ENCODE peak calls at places on chromosomes 4 and X, in ten cellular contexts. One of them, this sample, is unnamed.

GRCh38 chr4:153950100-153950979 is 161.5 kb upstream of the SFRP2 start:
- DNase-seq in fibroblast of the aortic adventitia: no peak
- DNase-seq in NCI-H1105 treated with DMSO at 0.1 percent for 48 hours: no peak
- DNase-seq in RPMI7951: peak
- DNase-seq in NCI-H1694: no peak
- DNase-seq in CD8-positive, alpha-beta memory T cell: no peak
- DNase-seq in non-pigmented ciliary epithelial cell: no peak
- DNase-seq in anterior cingulate cortex: no peak
- DNase-seq in AG08396: no peak
- DNase-seq in small intestine: peak
- DNase-seq in this sample: no peak

GRCh38 chr4:57083107-57083506 is 27.1 kb downstream of the IGFBP7 start:
- DNase-seq in CD8-positive, alpha-beta memory T cell: no peak
- DNase-seq in anterior cingulate cortex: no peak
- DNase-seq in NCI-H1694: no peak
- DNase-seq in RPMI7951: no peak
- DNase-seq in small intestine: no peak
- DNase-seq in non-pigmented ciliary epithelial cell: no peak
- DNase-seq in NCI-H1105 treated with DMSO at 0.1 percent for 48 hours: no peak
- DNase-seq in fibroblast of the aortic adventitia: peak
- DNase-seq in AG08396: no peak
- DNase-seq in this sample: no peak

GRCh38 chrX:75303795-75304194 is 29.9 kb downstream of the UPRT start:
- DNase-seq in RPMI7951: peak
- DNase-seq in small intestine: no peak
- DNase-seq in CD8-positive, alpha-beta memory T cell: no peak
- DNase-seq in NCI-H1105 treated with DMSO at 0.1 percent for 48 hours: no peak
- DNase-seq in anterior cingulate cortex: no peak
- DNase-seq in NCI-H1694: no peak
- DNase-seq in AG08396: no peak
- DNase-seq in non-pigmented ciliary epithelial cell: no peak
- DNase-seq in fibroblast of the aortic adventitia: peak
- DNase-seq in this sample: peak

GRCh38 chr4:67091668-67092067 is 453.6 kb downstream of the CENPC start:
- DNase-seq in non-pigmented ciliary epithelial cell: no peak
- DNase-seq in RPMI7951: no peak
- DNase-seq in CD8-positive, alpha-beta memory T cell: no peak
- DNase-seq in small intestine: no peak
- DNase-seq in anterior cingulate cortex: no peak
- DNase-seq in NCI-H1694: no peak
- DNase-seq in AG08396: no peak
- DNase-seq in fibroblast of the aortic adventitia: no peak
- DNase-seq in NCI-H1105 treated with DMSO at 0.1 percent for 48 hours: no peak
- DNase-seq in this sample: no peak

GRCh38 chrX:40169193-40170086 is 71.7 kb upstream of the BCOR start:
- DNase-seq in NCI-H1694: peak
- DNase-seq in non-pigmented ciliary epithelial cell: peak
- DNase-seq in small intestine: peak
- DNase-seq in CD8-positive, alpha-beta memory T cell: peak
- DNase-seq in RPMI7951: peak
- DNase-seq in anterior cingulate cortex: no peak
- DNase-seq in AG08396: peak
- DNase-seq in NCI-H1105 treated with DMSO at 0.1 percent for 48 hours: no peak
- DNase-seq in fibroblast of the aortic adventitia: no peak
- DNase-seq in this sample: peak

GRCh38 chr4:110138546-110138945 is 59.9 kb downstream of the ELOVL6 start:
- DNase-seq in NCI-H1105 treated with DMSO at 0.1 percent for 48 hours: no peak
- DNase-seq in fibroblast of the aortic adventitia: no peak
- DNase-seq in anterior cingulate cortex: no peak
- DNase-seq in non-pigmented ciliary epithelial cell: no peak
- DNase-seq in small intestine: no peak
- DNase-seq in CD8-positive, alpha-beta memory T cell: no peak
- DNase-seq in RPMI7951: no peak
- DNase-seq in NCI-H1694: no peak
- DNase-seq in AG08396: no peak
- DNase-seq in this sample: no peak

GRCh38 chr4:13840573-13841185 is 213.2 kb upstream of the BOD1L1 start:
- DNase-seq in fibroblast of the aortic adventitia: no peak
- DNase-seq in small intestine: peak
- DNase-seq in non-pigmented ciliary epithelial cell: no peak
- DNase-seq in NCI-H1694: no peak
- DNase-seq in RPMI7951: no peak
- DNase-seq in CD8-positive, alpha-beta memory T cell: no peak
- DNase-seq in anterior cingulate cortex: no peak
- DNase-seq in AG08396: no peak
- DNase-seq in NCI-H1105 treated with DMSO at 0.1 percent for 48 hours: no peak
- DNase-seq in this sample: no peak

GRCh38 chr4:113574636-113575103 is 186.9 kb downstream of the CAMK2D start:
- DNase-seq in non-pigmented ciliary epithelial cell: peak
- DNase-seq in NCI-H1694: peak
- DNase-seq in fibroblast of the aortic adventitia: peak
- DNase-seq in CD8-positive, alpha-beta memory T cell: no peak
- DNase-seq in NCI-H1105 treated with DMSO at 0.1 percent for 48 hours: no peak
- DNase-seq in AG08396: no peak
- DNase-seq in RPMI7951: peak
- DNase-seq in small intestine: no peak
- DNase-seq in anterior cingulate cortex: no peak
- DNase-seq in this sample: peak

GRCh38 chrX:134163836-134164235 is 73.1 kb upstream of the CCDC160 start:
- DNase-seq in RPMI7951: no peak
- DNase-seq in small intestine: no peak
- DNase-seq in NCI-H1694: no peak
- DNase-seq in fibroblast of the aortic adventitia: no peak
- DNase-seq in CD8-positive, alpha-beta memory T cell: no peak
- DNase-seq in anterior cingulate cortex: no peak
- DNase-seq in NCI-H1105 treated with DMSO at 0.1 percent for 48 hours: no peak
- DNase-seq in non-pigmented ciliary epithelial cell: no peak
- DNase-seq in AG08396: no peak
- DNase-seq in this sample: no peak

GRCh38 chr4:44351069-44351468 is 97.5 kb downstream of the KCTD8 start:
- DNase-seq in fibroblast of the aortic adventitia: no peak
- DNase-seq in NCI-H1694: no peak
- DNase-seq in CD8-positive, alpha-beta memory T cell: no peak
- DNase-seq in small intestine: no peak
- DNase-seq in anterior cingulate cortex: no peak
- DNase-seq in non-pigmented ciliary epithelial cell: no peak
- DNase-seq in NCI-H1105 treated with DMSO at 0.1 percent for 48 hours: no peak
- DNase-seq in AG08396: no peak
- DNase-seq in RPMI7951: no peak
- DNase-seq in this sample: no peak

GRCh38 chrX:141935645-141936044 is 32.0 kb downstream of the MAGEC1 start:
- DNase-seq in anterior cingulate cortex: no peak
- DNase-seq in AG08396: no peak
- DNase-seq in fibroblast of the aortic adventitia: no peak
- DNase-seq in NCI-H1105 treated with DMSO at 0.1 percent for 48 hours: no peak
- DNase-seq in RPMI7951: no peak
- DNase-seq in NCI-H1694: no peak
- DNase-seq in small intestine: no peak
- DNase-seq in CD8-positive, alpha-beta memory T cell: no peak
- DNase-seq in non-pigmented ciliary epithelial cell: no peak
- DNase-seq in this sample: no peak

GRCh38 chrX:148542481-148543255 is 42.3 kb downstream of the AFF2 start:
- DNase-seq in anterior cingulate cortex: no peak
- DNase-seq in RPMI7951: no peak
- DNase-seq in AG08396: no peak
- DNase-seq in small intestine: no peak
- DNase-seq in NCI-H1694: no peak
- DNase-seq in CD8-positive, alpha-beta memory T cell: no peak
- DNase-seq in fibroblast of the aortic adventitia: no peak
- DNase-seq in non-pigmented ciliary epithelial cell: no peak
- DNase-seq in NCI-H1105 treated with DMSO at 0.1 percent for 48 hours: no peak
- DNase-seq in this sample: no peak

This sample was measured in choroid plexus epithelial cell.